ENCODE peak calls at places on chromosomes 2 and 18, in seven cellular contexts. A, H, W, Z, D, B and X are unnamed samples.

GRCh38 chr2:148130571-148130970 is 109.7 kb downstream of the MBD5 start:
- DNase-seq in A (no peak), H (no peak), W (no peak), Z (no peak), D (no peak), B (no peak), X (no peak)

GRCh38 chr2:224946911-224947310 is 95.4 kb downstream of the DOCK10 start:
- DNase-seq in A (no peak), H (no peak), W (no peak), Z (no peak), D (no peak), B (peak; percentile 84), X (no peak)

GRCh38 chr2:228545041-228545440 is 363.6 kb upstream of the SPHKAP start:
- DNase-seq in A (no peak), H (no peak), W (no peak), Z (no peak), D (no peak), B (no peak), X (peak; percentile 10)

GRCh38 chr2:216006164-216006663 is 7.1 kb downstream of the MREG start:
- DNase-seq in A (peak; percentile 73), H (no peak), W (no peak), Z (peak; percentile 31), D (no peak), B (peak; percentile 33), X (peak; percentile 22)

GRCh38 chr18:48801728-48802542 is 148.8 kb downstream of the SMAD7 start:
- DNase-seq in A (peak; percentile 33), H (no peak), W (no peak), Z (peak; percentile 3), D (no peak), B (no peak), X (no peak)

GRCh38 chr2:97863829-97864228 is 131.9 kb downstream of the TMEM131 start:
- DNase-seq in A (no peak), H (no peak), W (no peak), Z (no peak), D (no peak), B (no peak), X (no peak)

GRCh38 chr2:187093771-187094412 is 244.9 kb upstream of the ZSWIM2 start:
- DNase-seq in A (no peak), H (no peak), W (no peak), Z (no peak), D (no peak), B (peak; percentile 22), X (no peak)

GRCh38 chr2:75790121-75790520 is 79.4 kb upstream of the GCFC2 start:
- DNase-seq in A (no peak), H (no peak), W (no peak), Z (no peak), D (no peak), B (no peak), X (no peak)

GRCh38 chr2:148602918-148603561 is 41.5 kb upstream of the EPC2 start:
- DNase-seq in A (no peak), H (no peak), W (no peak), Z (no peak), D (no peak), B (no peak), X (peak; percentile 8)

GRCh38 chr2:175205523-175205922 is 24.0 kb upstream of the ATP5MC3 start:
- DNase-seq in A (no peak), H (no peak), W (no peak), Z (no peak), D (no peak), B (peak; percentile 16), X (peak; percentile 2)

GRCh38 chr18:58288922-58289797 is 245.1 kb downstream of the NEDD4L start:
- DNase-seq in A (no peak), H (no peak), W (no peak), Z (no peak), D (no peak), B (peak; percentile 68), X (peak; percentile 71)

GRCh38 chr2:7812231-7812995 is 869.4 kb upstream of the ID2 start:
- DNase-seq in A (no peak), H (no peak), W (no peak), Z (no peak), D (no peak), B (no peak), X (peak; percentile 59)

GRCh38 chr2:100278501-100278900 is 43.8 kb downstream of the LONRF2 start:
- DNase-seq in A (peak; percentile 20), H (no peak), W (peak; percentile 15), Z (no peak), D (no peak), B (no peak), X (no peak)

GRCh38 chr2:102110596-102111334 is 31.8 kb upstream of the IL1R1 start:
- DNase-seq in A (no peak), H (no peak), W (no peak), Z (no peak), D (no peak), B (no peak), X (no peak)

GRCh38 chr18:1191341-1191740 is 286.7 kb downstream of the ADCYAP1 start:
- DNase-seq in A (no peak), H (no peak), W (no peak), Z (no peak), D (no peak), B (no peak), X (no peak)

GRCh38 chr2:217650229-217650628 is 352.6 kb downstream of the TNS1 start:
- DNase-seq in A (no peak), H (no peak), W (no peak), Z (no peak), D (no peak), B (no peak), X (no peak)

GRCh38 chr18:79576686-79577351 is 102.8 kb upstream of the CTDP1 start:
- DNase-seq in A (peak; percentile 40), H (no peak), W (peak; percentile 65), Z (peak; percentile 57), D (no peak), B (no peak), X (no peak)

GRCh38 chr2:219483451-219484342 is 15.0 kb upstream of the GMPPA start:
- DNase-seq in A (peak; percentile 72), H (no peak), W (no peak), Z (no peak), D (no peak), B (no peak), X (no peak)
- H3K4me3 ChIP-seq in A (no peak overlapping the region), H (peak overlapping the region; percentile 1), W (no peak overlapping the region), Z (no peak overlapping the region), D (no peak overlapping the region), B (no peak overlapping the region), X (no peak overlapping the region)

GRCh38 chr2:73091164-73091563 is 19.7 kb upstream of the SFXN5 start:
- DNase-seq in A (no peak), H (no peak), W (no peak), Z (no peak), D (peak; percentile 21), B (no peak), X (peak; percentile 8)

GRCh38 chr2:73087311-73087710 is 15.8 kb upstream of the SFXN5 start:
- DNase-seq in A (no peak), H (no peak), W (no peak), Z (no peak), D (no peak), B (no peak), X (no peak)

GRCh38 chr2:73088703-73089102 is 17.2 kb upstream of the SFXN5 start:
- DNase-seq in A (no peak), H (no peak), W (no peak), Z (no peak), D (no peak), B (no peak), X (no peak)

GRCh38 chr2:73088211-73088610 is 16.7 kb upstream of the SFXN5 start:
- DNase-seq in A (no peak), H (no peak), W (no peak), Z (no peak), D (no peak), B (no peak), X (no peak)

DNA sequence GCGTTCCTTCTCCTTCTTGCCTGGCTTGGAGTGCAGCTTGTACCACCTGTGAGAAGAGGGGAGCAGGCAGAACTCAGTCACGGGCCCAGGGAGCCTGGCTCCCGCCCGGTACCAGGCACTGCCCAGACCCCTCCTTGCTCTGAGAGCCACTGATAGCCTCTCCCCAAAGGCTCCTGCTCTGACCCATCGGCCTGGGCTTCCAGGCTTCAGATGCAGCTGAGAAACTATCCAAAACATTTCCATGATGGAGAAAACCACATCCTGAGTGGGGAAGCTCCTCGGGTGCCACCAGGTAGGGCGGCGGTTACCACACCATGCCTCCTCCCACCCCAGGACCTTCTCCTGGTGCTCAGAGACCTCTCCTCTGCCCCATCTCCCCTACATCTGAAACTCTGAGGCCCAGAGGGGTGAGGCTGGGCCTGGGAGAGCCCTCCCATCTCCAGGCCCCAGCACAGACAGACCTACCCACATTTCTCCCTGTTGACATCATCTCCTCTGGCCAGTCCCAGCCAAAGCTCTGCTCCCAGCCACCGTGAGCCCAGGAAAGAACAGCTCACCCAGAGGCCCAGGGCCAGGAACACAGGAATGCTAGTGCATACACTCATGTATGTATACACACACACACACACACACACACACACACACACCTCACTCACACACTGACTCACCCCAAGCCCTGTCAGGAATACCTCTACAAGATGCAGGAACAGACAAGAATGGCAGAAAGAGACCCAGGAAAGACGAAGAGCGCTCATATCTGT is 17.9 kb upstream of the SFXN5 start:
- DNase-seq in A (no peak), H (peak; percentile 95), W (no peak), Z (peak; percentile 74), D (no peak), B (peak; percentile 73), X (peak; percentile 99)
- H3K36me3 ChIP-seq in A (no peaks in the 10 kb centered on the region), H (no peaks in the 10 kb centered on the region), W (no peaks in the 10 kb centered on the region), Z (no peaks in the 10 kb centered on the region), D (peaks cover 4% of the 10 kb centered on the region), B (peaks cover 3% of the 10 kb centered on the region), X (peaks cover 33% of the 10 kb centered on the region)

GRCh38 chr18:27185025-27185763 is at the start of gene CHST9:
- DNase-seq in A (peak; percentile 80), H (no peak), W (no peak), Z (no peak), D (peak; percentile 15), B (no peak), X (peak; percentile 13)
- H3K4me3 ChIP-seq in A (peak within 1 kb of the TSS; percentile 41), H (peak within 1 kb of the TSS; percentile 7), W (peak within 1 kb of the TSS; percentile 9), Z (no peak within 1 kb of the TSS), D (peak within 1 kb of the TSS; percentile 44), B (no peak within 1 kb of the TSS), X (no peak within 1 kb of the TSS)

GRCh38 chr2:60517441-60517840 is 36.0 kb downstream of the BCL11A start:
- DNase-seq in A (no peak), H (no peak), W (no peak), Z (no peak), D (no peak), B (no peak), X (no peak)

GRCh38 chr2:60515751-60516226 is 37.7 kb downstream of the BCL11A start:
- DNase-seq in A (peak; percentile 39), H (no peak), W (no peak), Z (no peak), D (no peak), B (no peak), X (peak; percentile 42)

GRCh38 chr2:60518567-60518966 is 34.9 kb downstream of the BCL11A start:
- DNase-seq in A (no peak), H (no peak), W (no peak), Z (no peak), D (no peak), B (no peak), X (no peak)

GRCh38 chr2:60516383-60516811 is 37.1 kb downstream of the BCL11A start:
- DNase-seq in A (peak; percentile 34), H (no peak), W (no peak), Z (peak; percentile 34), D (no peak), B (no peak), X (peak; percentile 33)

DNA sequence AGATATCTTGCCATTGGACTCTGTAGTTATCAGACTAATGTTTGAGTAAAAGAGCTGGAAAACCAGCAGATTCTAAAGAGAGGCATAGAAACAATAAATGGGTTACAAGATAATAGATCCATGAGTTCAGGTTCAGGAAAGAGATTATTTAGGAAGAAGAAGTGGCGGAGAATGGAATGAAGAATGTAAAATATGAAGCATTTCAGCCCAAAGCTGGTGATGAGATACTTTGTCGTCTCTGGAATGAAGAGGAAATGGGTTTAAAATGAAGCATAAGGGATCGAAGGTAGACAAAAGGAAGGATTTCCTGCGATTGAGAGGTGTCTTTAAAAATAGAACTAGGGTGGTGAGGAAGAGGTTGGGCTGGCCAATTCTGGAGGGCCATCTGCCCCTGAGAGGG is 36.6 kb downstream of the BCL11A start:
- DNase-seq in A (no peak), H (no peak), W (no peak), Z (no peak), D (no peak), B (no peak), X (no peak)
- H3K36me3 ChIP-seq in A (peaks cover 20% of the 10 kb centered on the region), H (no peaks in the 10 kb centered on the region), W (no peaks in the 10 kb centered on the region), Z (no peaks in the 10 kb centered on the region), D (no peaks in the 10 kb centered on the region), B (no peaks in the 10 kb centered on the region), X (no peaks in the 10 kb centered on the region)